ENCODE peak calls at places on chromosome 10, in six cellular contexts. K is epithelial cell of esophagus, N is lower lobe of right lung, C is NB4, R is lung, Z is IMR-90. X is an unnamed sample.

GRCh38 chr10:25105753-25106260 is 69.0 kb upstream of the GPR158 start:
- DNase-seq in K (no peak), N (no peak), C (no peak), R (no peak), Z (no peak), X (no peak)

GRCh38 chr10:590721-591120 is 98.7 kb downstream of the DIP2C start:
- DNase-seq in K (no peak), N (no peak), C (no peak), R (no peak), Z (no peak), X (no peak)

GRCh38 chr10:3889961-3890522 is 105.0 kb upstream of the KLF6 start:
- DNase-seq in K (peak; percentile 71), N (no peak), C (no peak), R (no peak), Z (peak; percentile 87), X (no peak)

GRCh38 chr10:116848032-116848911 is 1.0 kb upstream of the ENO4 start:
- DNase-seq in K (peak; percentile 12), N (no peak), C (peak; percentile 9), R (no peak), Z (no peak), X (no peak)

GRCh38 chr10:133324198-133324792 is 12.4 kb downstream of the CALY start:
- DNase-seq in K (peak; percentile 59), N (peak; percentile 75), C (peak; percentile 51), R (peak; percentile 51), Z (peak; percentile 55), X (no peak)

GRCh38 chr10:124300224-124300623 is 118.5 kb downstream of the OAT start:
- DNase-seq in K (no peak), N (no peak), C (no peak), R (no peak), Z (no peak), X (no peak)

GRCh38 chr10:116780691-116781205 is 38.4 kb upstream of the HSPA12A start:
- DNase-seq in K (no peak), N (no peak), C (no peak), R (no peak), Z (peak; percentile 26), X (no peak)

GRCh38 chr10:119416855-119417254 is 125.7 kb downstream of the RGS10 start:
- DNase-seq in K (peak; percentile 69), N (peak; percentile 81), C (peak; percentile 71), R (peak; percentile 56), Z (peak; percentile 60), X (peak; percentile 52)

GRCh38 chr10:44703241-44704155 is 207.6 kb upstream of the TMEM72 start:
- DNase-seq in K (peak; percentile 17), N (no peak), C (no peak), R (no peak), Z (peak; percentile 75), X (no peak)

GRCh38 chr10:131354380-131354779 is 42.9 kb upstream of the TCERG1L start:
- DNase-seq in K (peak; percentile 5), N (no peak), C (peak; percentile 32), R (no peak), Z (no peak), X (peak; percentile 69)

GRCh38 chr10:80050752-80051151 is 27.7 kb upstream of the TMEM254 start:
- DNase-seq in K (no peak), N (no peak), C (no peak), R (no peak), Z (no peak), X (no peak)

GRCh38 chr10:91206427-91206826 is 14.0 kb upstream of the PCGF5 start:
- DNase-seq in K (no peak), N (no peak), C (peak; percentile 8), R (no peak), Z (no peak), X (no peak)

GRCh38 chr10:49408437-49409306 is 12.8 kb upstream of the DRGX start:
- DNase-seq in K (no peak), N (no peak), C (peak; percentile 54), R (no peak), Z (no peak), X (no peak)

GRCh38 chr10:30027057-30028005 is 32.1 kb downstream of the JCAD start:
- DNase-seq in K (no peak), N (peak; percentile 74), C (peak; percentile 88), R (peak; percentile 54), Z (no peak), X (no peak)

GRCh38 chr10:103295391-103296044 is 18.6 kb downstream of the INA start:
- DNase-seq in K (peak; percentile 41), N (no peak), C (no peak), R (no peak), Z (peak; percentile 90), X (no peak)

GRCh38 chr10:126198681-126199080 is 189.6 kb downstream of the ADAM12 start:
- DNase-seq in K (no peak), N (no peak), C (no peak), R (no peak), Z (no peak), X (no peak)

GRCh38 chr10:23556727-23557440 is 118.0 kb downstream of the OTUD1 start:
- DNase-seq in K (peak; percentile 75), N (no peak), C (peak; percentile 50), R (no peak), Z (peak; percentile 5), X (no peak)

GRCh38 chr10:50152792-50153272 is 85.1 kb downstream of the WASHC2A start:
- DNase-seq in K (peak; percentile 38), N (peak; percentile 52), C (no peak), R (peak; percentile 29), Z (no peak), X (no peak)

GRCh38 chr10:11797847-11798633 is 25.1 kb upstream of the PROSER2 start:
- DNase-seq in K (no peak), N (no peak), C (no peak), R (no peak), Z (no peak), X (no peak)

GRCh38 chr10:103852856-103853255 is 2.5 kb downstream of the SH3PXD2A start:
- DNase-seq in K (no peak), N (no peak), C (peak; percentile 61), R (no peak), Z (peak; percentile 31), X (no peak)

GRCh38 chr10:20598590-20598989 is 298.5 kb downstream of the NEBL start:
- DNase-seq in K (peak; percentile 68), N (no peak), C (no peak), R (peak; percentile 31), Z (peak; percentile 51), X (no peak)

GRCh38 chr10:27820637-27821036 is 75.0 kb upstream of the MKX start:
- DNase-seq in K (no peak), N (no peak), C (no peak), R (no peak), Z (no peak), X (no peak)

GRCh38 chr10:99172130-99172738 is 63.4 kb downstream of the HPSE2 start:
- DNase-seq in K (peak; percentile 63), N (no peak), C (peak; percentile 40), R (no peak), Z (peak; percentile 51), X (peak; percentile 43)

GRCh38 chr10:13346280-13346819 is 1.7 kb downstream of the SEPHS1 start:
- DNase-seq in K (peak; percentile 33), N (no peak), C (no peak), R (no peak), Z (peak; percentile 71), X (no peak)

DNA sequence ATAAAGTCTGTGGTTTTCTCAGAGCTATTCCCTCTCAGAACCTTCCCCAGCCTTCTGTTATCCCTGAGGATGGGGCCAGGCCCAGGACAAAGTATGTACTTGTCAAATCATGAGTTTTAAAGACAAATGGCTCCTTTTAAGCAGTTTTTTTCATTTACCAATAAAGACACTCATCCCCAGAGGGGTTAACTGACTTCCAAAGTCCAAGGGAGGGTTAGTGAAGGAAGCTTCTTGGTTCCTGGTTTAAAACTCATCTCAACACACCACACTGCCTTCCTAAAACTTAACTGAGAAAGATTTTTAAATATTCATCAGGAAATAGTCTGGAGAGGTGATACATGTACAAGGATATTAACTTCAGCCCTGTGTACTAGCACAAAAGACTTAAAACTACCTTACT is 15.9 kb downstream of the NMT2 start:
- DNase-seq in K (no peak), N (no peak), C (no peak), R (no peak), Z (no peak), X (no peak)
- H3K4me3 ChIP-seq in K (no peak overlapping the region), N (no peak overlapping the region), C (no peak overlapping the region), R (no peak overlapping the region), Z (no peak overlapping the region), X (no peak overlapping the region)

GRCh38 chr10:60414877-60415585 is 25.4 kb upstream of the ANK3 start:
- DNase-seq in K (peak; percentile 85), N (no peak), C (no peak), R (no peak), Z (peak; percentile 92), X (no peak)
- H3K4me3 ChIP-seq in K (no peak overlapping the region), N (no peak overlapping the region), C (no peak overlapping the region), R (no peak overlapping the region), Z (no peak overlapping the region), X (no peak overlapping the region)

DNA sequence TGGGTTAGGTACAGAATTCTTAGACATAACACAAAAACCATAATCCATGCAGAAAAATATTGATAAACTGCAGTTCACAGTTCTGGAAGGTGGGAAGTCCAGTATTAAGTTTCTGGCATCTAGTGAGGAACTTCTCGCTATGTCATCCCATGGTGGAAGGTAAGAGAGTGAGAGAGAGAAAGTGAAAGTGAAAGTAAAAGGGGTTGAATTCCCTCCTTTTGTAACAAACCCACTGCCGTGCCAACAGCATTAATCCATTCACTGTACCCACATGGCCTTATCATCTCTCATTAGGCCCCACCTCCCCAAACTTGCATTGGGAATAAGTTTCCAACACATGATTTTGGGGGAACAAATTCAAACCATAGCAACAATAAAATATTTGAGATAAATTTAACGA is 17.1 kb downstream of the ZNF485 start:
- DNase-seq in K (no peak), N (no peak), C (peak; percentile 67), R (no peak), Z (peak; percentile 13), X (no peak)
- H3K4me3 ChIP-seq in K (no peak overlapping the region), N (peak overlapping the region; percentile 38), C (peak overlapping the region; percentile 30), R (no peak overlapping the region), Z (peak overlapping the region; percentile 45), X (no peak overlapping the region)

DNA sequence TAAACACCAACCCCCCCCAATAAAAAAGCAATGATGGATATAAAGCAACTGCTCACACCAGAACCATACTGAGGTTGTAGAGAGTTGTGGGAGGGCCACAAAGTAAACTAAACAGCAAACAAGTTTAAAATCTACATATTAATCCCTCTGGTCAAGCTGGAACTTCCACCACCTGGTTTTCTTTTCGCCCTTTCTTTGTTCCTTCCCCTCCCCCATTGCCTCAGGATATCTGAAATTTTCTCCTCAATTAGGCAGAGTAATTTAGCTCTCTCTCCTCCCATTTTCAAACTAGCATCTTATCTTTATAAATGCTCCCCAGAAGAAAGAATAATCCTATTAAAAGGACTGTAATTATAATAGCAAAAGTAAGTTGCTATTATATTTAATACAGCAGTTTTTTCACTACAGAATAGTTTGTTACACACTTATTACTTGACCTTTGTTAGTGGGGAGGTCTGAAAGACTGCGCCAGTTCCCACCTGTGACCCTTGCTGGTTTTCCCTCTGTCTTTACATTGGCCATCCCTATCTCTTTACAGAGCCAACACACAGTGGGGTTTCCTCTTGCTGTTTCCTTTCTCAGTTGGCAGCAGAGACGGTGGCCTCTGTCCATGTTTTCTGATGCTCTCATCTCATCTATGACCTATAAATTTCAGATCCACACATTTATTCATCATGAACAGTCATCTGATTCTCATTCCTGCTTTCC is 235.4 kb downstream of the RNLS start:
- DNase-seq in K (no peak), N (no peak), C (no peak), R (no peak), Z (no peak), X (no peak)
- H3K4me3 ChIP-seq in K (no peak overlapping the region), N (no peak overlapping the region), C (no peak overlapping the region), R (no peak overlapping the region), Z (no peak overlapping the region), X (no peak overlapping the region)

X was measured in neuronal stem cell.